ENCODE peak calls at places on chromosomes 13 and 19, in eight cellular contexts. D is stimulated activated CD8-positive, alpha-beta memory T cell treated with anti-CD3 and anti-CD28 coated beads, Interleukin-2, amount 100 ng/mL, for 48 hours; Q is iris pigment epithelial cell; M is RCC 7860; K is GM23248; X is esophagus squamous epithelium; Y is GM03348; O is NCI-H748 treated with DMSO at 0.1 percent for 48 hours. L is an unnamed sample.
A peak's percentile ranks its signal among the peaks of the same experiment; 100 is the strongest.

GRCh38 chr19:10587022-10587838 is at the start of gene AP1M2:
- DNase-seq in D (no peak), Q (no peak), M (no peak), K (no peak), X (no peak), Y (no peak), O (peak; percentile 20), L (no peak)

GRCh38 chr19:48962029-48962848 is 2.9 kb upstream of the FTL start:
- DNase-seq in D (no peak), Q (peak; percentile 56), M (peak; percentile 80), K (peak; percentile 59), X (no peak), Y (peak; percentile 47), O (no peak), L (no peak)

GRCh38 chr13:75724742-75725504 is 88.8 kb downstream of the LMO7 start:
- DNase-seq in D (no peak), Q (no peak), M (no peak), K (no peak), X (no peak), Y (no peak), O (peak; percentile 74), L (no peak)

GRCh38 chr19:934865-935422 is 9.1 kb downstream of the ARID3A start:
- DNase-seq in D (no peak), Q (peak; percentile 70), M (no peak), K (peak; percentile 71), X (no peak), Y (peak; percentile 60), O (no peak), L (no peak)

GRCh38 chr13:100388923-100389322 is 199.7 kb downstream of the GGACT start:
- DNase-seq in D (no peak), Q (no peak), M (no peak), K (no peak), X (no peak), Y (no peak), O (no peak), L (no peak)

GRCh38 chr19:23509686-23510450 is 114.6 kb upstream of the ZNF91 start:
- DNase-seq in D (no peak), Q (no peak), M (no peak), K (no peak), X (no peak), Y (no peak), O (no peak), L (no peak)

GRCh38 chr19:39223703-39224279 is 19.7 kb upstream of the SYCN start:
- DNase-seq in D (no peak), Q (peak; percentile 57), M (no peak), K (peak; percentile 58), X (no peak), Y (peak; percentile 55), O (no peak), L (no peak)

GRCh38 chr19:10852098-10852800 is 4.0 kb downstream of the C19orf38 start:
- DNase-seq in D (no peak), Q (peak; percentile 74), M (peak; percentile 90), K (peak; percentile 76), X (no peak), Y (no peak), O (no peak), L (no peak)

GRCh38 chr19:2481466-2481865 is 5.5 kb downstream of the GADD45B start:
- DNase-seq in D (no peak), Q (no peak), M (no peak), K (no peak), X (no peak), Y (no peak), O (no peak), L (no peak)

GRCh38 chr19:3556978-3557460 is 367 bp downstream of the MFSD12 start:
- DNase-seq in D (peak; percentile 55), Q (peak; percentile 62), M (peak; percentile 46), K (peak; percentile 72), X (no peak), Y (peak; percentile 79), O (no peak), L (no peak)

GRCh38 chr19:47702671-47703070 is 10.6 kb upstream of the EHD2 start:
- DNase-seq in D (no peak), Q (no peak), M (no peak), K (no peak), X (no peak), Y (no peak), O (no peak), L (no peak)

GRCh38 chr19:18460900-18461299 is 23.0 kb upstream of the ISYNA1 start:
- DNase-seq in D (no peak), Q (no peak), M (no peak), K (no peak), X (no peak), Y (no peak), O (no peak), L (no peak)

GRCh38 chr13:42170029-42170428 is 101.9 kb upstream of the AKAP11 start:
- DNase-seq in D (no peak), Q (no peak), M (no peak), K (no peak), X (no peak), Y (no peak), O (no peak), L (no peak)

GRCh38 chr19:43618921-43619261 is 538 bp downstream of the ZNF428 start:
- DNase-seq in D (peak; percentile 42), Q (no peak), M (peak; percentile 17), K (peak; percentile 68), X (no peak), Y (peak; percentile 47), O (peak; percentile 82), L (no peak)

GRCh38 chr19:3389876-3390361 is 23.5 kb downstream of the NFIC start:
- DNase-seq in D (no peak), Q (peak; percentile 68), M (no peak), K (peak; percentile 48), X (no peak), Y (no peak), O (no peak), L (no peak)

GRCh38 chr13:23901365-23901764 is 4.1 kb upstream of the C1QTNF9B start:
- DNase-seq in D (no peak), Q (peak; percentile 38), M (no peak), K (peak; percentile 53), X (no peak), Y (no peak), O (no peak), L (no peak)

GRCh38 chr19:435707-436412 is 25.0 kb downstream of the SHC2 start:
- DNase-seq in D (no peak), Q (no peak), M (no peak), K (no peak), X (no peak), Y (no peak), O (no peak), L (no peak)

GRCh38 chr19:4635763-4636135 is 3.6 kb upstream of the TNFAIP8L1 start:
- DNase-seq in D (no peak), Q (no peak), M (no peak), K (no peak), X (no peak), Y (no peak), O (no peak), L (no peak)

GRCh38 chr13:20400774-20401173 is 124.9 kb downstream of the CRYL1 start:
- DNase-seq in D (no peak), Q (peak; percentile 29), M (no peak), K (peak; percentile 85), X (no peak), Y (peak; percentile 60), O (no peak), L (no peak)

GRCh38 chr13:46295531-46296464 is 84.1 kb downstream of the LRRC63 start:
- DNase-seq in D (peak; percentile 28), Q (peak; percentile 91), M (no peak), K (peak; percentile 97), X (no peak), Y (peak; percentile 75), O (no peak), L (no peak)

GRCh38 chr19:51548213-51548651 is 16.8 kb upstream of the SIGLEC6 start:
- DNase-seq in D (no peak), Q (no peak), M (no peak), K (no peak), X (no peak), Y (no peak), O (no peak), L (no peak)

GRCh38 chr13:111900390-111901180 is 166.4 kb upstream of the SOX1 start:
- DNase-seq in D (no peak), Q (no peak), M (no peak), K (no peak), X (no peak), Y (no peak), O (no peak), L (no peak)